ENCODE peak calls at places on chromosomes 2 and 18, in five cellular contexts. E is IMR-90; B is stimulated activated CD4-positive, alpha-beta T cell treated with anti-CD3 and anti-CD28 coated beads, Interleukin-12 subunit alpha, Interleukin-12 subunit beta, amount 100 ng/mL, for 4 hours; V is body of pancreas; C is epithelial cell of esophagus. I is an unnamed sample.

GRCh38 chr2:20448246-20449046 is 1.6 kb downstream of the RHOB start:
- DNase-seq in E (peak; percentile 19), B (no peak), V (no peak), C (no peak), I (peak; percentile 13)

GRCh38 chr18:55213586-55213985 is 254.3 kb upstream of the CCDC68 start:
- DNase-seq in E (no peak), B (no peak), V (no peak), C (no peak), I (peak; percentile 18)

GRCh38 chr2:40208478-40208877 is 243.4 kb downstream of the SLC8A1 start:
- DNase-seq in E (no peak), B (no peak), V (no peak), C (no peak), I (no peak)

GRCh38 chr18:63970803-63971191 is 916 bp downstream of the SERPINB8 start:
- DNase-seq in E (peak; percentile 21), B (no peak), V (peak; percentile 36), C (peak; percentile 73), I (peak; percentile 64)

GRCh38 chr2:44817673-44818335 is 123.7 kb upstream of the SIX3 start:
- DNase-seq in E (no peak), B (no peak), V (no peak), C (no peak), I (no peak)

GRCh38 chr2:130744287-130745117 is 10.8 kb upstream of the AMER3 start:
- DNase-seq in E (no peak), B (no peak), V (peak; percentile 49), C (no peak), I (no peak)

GRCh38 chr18:77016936-77017335 is 115.6 kb downstream of the MBP start:
- DNase-seq in E (no peak), B (no peak), V (no peak), C (no peak), I (peak; percentile 28)

GRCh38 chr18:76495435-76496199 is 575 bp upstream of the ZNF516 start:
- DNase-seq in E (peak; percentile 65), B (peak; percentile 5), V (peak; percentile 36), C (peak; percentile 43), I (peak; percentile 39)

I was measured in thyroid gland.